ENCODE peak calls at places on chromosomes 7 and 10, in six cellular contexts. I is trophoblast cell, A is GM12878, O is A549, U is right cardiac atrium, L is heart right ventricle. G is an unnamed sample.

GRCh38 chr10:128324058-128324457 is 197.8 kb upstream of the MKI67 start:
- DNase-seq in I (peak; percentile 75), A (no peak), O (peak; percentile 14), U (peak; percentile 55), L (peak; percentile 59), G (no peak)

GRCh38 chr7:124276005-124276606 is 243.2 kb upstream of the TMEM229A start:
- DNase-seq in I (peak; percentile 55), A (no peak), O (peak; percentile 32), U (no peak), L (no peak), G (no peak)

GRCh38 chr10:44715081-44715480 is 196.1 kb upstream of the TMEM72 start:
- DNase-seq in I (no peak), A (no peak), O (no peak), U (no peak), L (no peak), G (no peak)

GRCh38 chr10:51653025-51653424 is 46.4 kb downstream of the CSTF2T start:
- DNase-seq in I (no peak), A (no peak), O (no peak), U (no peak), L (no peak), G (no peak)

GRCh38 chr10:4647138-4647785 is 178.7 kb upstream of the AKR1E2 start:
- DNase-seq in I (no peak), A (no peak), O (no peak), U (no peak), L (no peak), G (no peak)

GRCh38 chr10:784759-785538 is 95.5 kb upstream of the DIP2C start:
- DNase-seq in I (peak; percentile 79), A (no peak), O (peak; percentile 36), U (peak; percentile 79), L (peak; percentile 46), G (no peak)

GRCh38 chr10:14259696-14260595 is 70.8 kb downstream of the FRMD4A start:
- DNase-seq in I (peak; percentile 73), A (no peak), O (no peak), U (no peak), L (no peak), G (no peak)

GRCh38 chr10:133115453-133115842 is 27.7 kb downstream of the ADGRA1 start:
- DNase-seq in I (no peak), A (no peak), O (no peak), U (no peak), L (no peak), G (no peak)

GRCh38 chr7:42930889-42931288 is 1.1 kb downstream of the PSMA2 start:
- DNase-seq in I (no peak), A (no peak), O (no peak), U (no peak), L (no peak), G (no peak)
- H3K27ac ChIP-seq in I (no peak overlapping the region), A (peak overlapping the region; percentile 86), O (peak overlapping the region; percentile 87), U (no peak overlapping the region), L (peak overlapping the region; percentile 84), G (peak overlapping the region; percentile 51)

GRCh38 chr10:62459072-62459471 is 84.9 kb downstream of the ZNF365 start:
- DNase-seq in I (no peak), A (no peak), O (no peak), U (no peak), L (no peak), G (no peak)

GRCh38 chr10:62457598-62457997 is 83.4 kb downstream of the ZNF365 start:
- DNase-seq in I (no peak), A (no peak), O (no peak), U (no peak), L (no peak), G (no peak)

GRCh38 chr10:62457196-62457595 is 83.0 kb downstream of the ZNF365 start:
- DNase-seq in I (no peak), A (no peak), O (no peak), U (no peak), L (no peak), G (no peak)

GRCh38 chr10:62454696-62455451 is 80.7 kb downstream of the ZNF365 start:
- DNase-seq in I (peak; percentile 11), A (no peak), O (peak; percentile 60), U (peak; percentile 32), L (peak; percentile 21), G (no peak)

GRCh38 chr10:62456611-62457101 is 82.5 kb downstream of the ZNF365 start:
- DNase-seq in I (no peak), A (peak; percentile 86), O (no peak), U (no peak), L (no peak), G (no peak)
- H3K27ac ChIP-seq in I (no peak overlapping the region), A (no peak overlapping the region), O (no peak overlapping the region), U (no peak overlapping the region), L (peak overlapping the region; percentile 17), G (no peak overlapping the region)

DNA sequence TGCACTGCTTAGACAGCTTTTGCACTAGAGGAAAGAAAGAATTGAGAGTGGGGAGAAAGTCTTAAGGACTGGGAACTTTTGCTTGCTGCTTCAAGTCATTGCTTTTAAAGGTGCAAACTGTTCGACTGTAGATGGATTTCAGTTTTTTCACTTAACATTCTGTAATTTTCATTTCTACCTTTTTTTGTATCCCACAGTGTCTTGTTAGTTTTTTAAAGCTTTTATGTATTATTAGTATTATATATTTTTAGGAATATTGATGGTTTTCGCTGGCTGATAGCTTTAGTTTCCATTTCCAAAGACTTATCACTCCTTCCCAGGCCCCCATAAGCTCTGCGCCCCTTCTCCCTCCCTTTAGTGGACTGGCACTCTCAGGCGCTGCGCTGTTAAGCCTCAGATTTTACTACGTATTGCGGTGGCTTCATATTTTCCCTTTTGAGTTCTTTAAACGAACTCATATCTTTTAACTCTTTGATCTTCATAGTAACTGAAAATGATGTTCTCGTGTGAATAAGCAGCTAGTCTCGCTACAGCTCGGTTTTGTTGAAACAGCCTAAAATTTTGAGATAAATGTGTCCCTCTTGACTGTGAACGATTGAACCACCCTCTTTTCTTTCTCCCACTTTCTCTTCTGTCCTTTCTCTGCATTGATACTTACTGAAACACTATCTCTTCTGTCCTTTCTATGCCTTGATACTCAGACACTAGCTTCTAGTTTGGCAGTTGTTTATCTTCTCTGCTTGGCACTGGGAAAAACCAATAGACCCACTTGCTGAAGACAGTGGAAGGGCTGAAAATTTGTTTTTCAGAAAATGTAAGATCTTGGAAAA is 2.5 kb upstream of the ETV1 start:
- DNase-seq in I (no peak), A (no peak), O (no peak), U (no peak), L (no peak), G (no peak)
- H3K27ac ChIP-seq in I (no peak overlapping the region), A (no peak overlapping the region), O (peak overlapping the region; percentile 49), U (peak overlapping the region; percentile 98), L (peak overlapping the region; percentile 94), G (peak overlapping the region; percentile 73)

GRCh38 chr10:78807504-78808202 is 261.1 kb upstream of the ZMIZ1 start:
- DNase-seq in I (no peak), A (no peak), O (no peak), U (no peak), L (no peak), G (no peak)
- H3K27ac ChIP-seq in I (peak overlapping the region; percentile 66), A (no peak overlapping the region), O (no peak overlapping the region), U (no peak overlapping the region), L (no peak overlapping the region), G (no peak overlapping the region)

DNA sequence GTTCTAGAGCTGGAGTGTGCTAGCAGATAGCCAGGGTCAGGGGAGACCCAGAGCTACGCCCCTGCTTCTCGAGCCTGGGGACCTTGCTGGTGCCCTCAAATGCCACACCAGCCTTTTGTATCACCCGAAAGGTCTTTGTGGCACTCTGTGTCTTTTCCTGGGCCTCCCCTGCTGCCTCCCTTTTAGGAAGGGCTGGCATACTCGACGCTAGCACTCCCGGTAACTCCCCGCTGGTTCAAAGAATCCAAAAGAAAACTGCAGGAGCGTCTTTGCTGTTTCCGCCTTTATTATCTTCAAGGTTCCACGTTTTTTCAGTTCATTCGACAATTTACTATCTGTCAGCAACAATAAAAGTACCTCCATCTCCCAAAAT is 36.3 kb downstream of the CTBP2 start:
- DNase-seq in I (no peak), A (no peak), O (no peak), U (no peak), L (no peak), G (no peak)
- H3K27ac ChIP-seq in I (no peak overlapping the region), A (no peak overlapping the region), O (peak overlapping the region; percentile 70), U (peak overlapping the region; percentile 91), L (peak overlapping the region; percentile 84), G (peak overlapping the region; percentile 77)